ENCODE peak calls at places on chromosomes 16 and 17, in four cellular contexts. O is HepG2, Z is SK-N-SH, W is K562. G is an unnamed sample.

GRCh38 chr16:60929-61878 is 7.6 kb downstream of the SNRNP25 start:
- DNase-seq in W (no peak), Z (no peak), O (no peak), G (no peak)

GRCh38 chr16:87392823-87393679 is 915 bp downstream of the MAP1LC3B start:
- DNase-seq in W (peak), Z (peak), O (no peak), G (peak)

GRCh38 chr17:31122746-31123145 is 28.0 kb downstream of the NF1 start:
- DNase-seq in Z (no peak), O (no peak), W (no peak), G (no peak)

GRCh38 chr16:23519282-23519681 is 9.0 kb upstream of the GGA2 start:
- DNase-seq in Z (no peak), W (peak), O (no peak), G (no peak)

GRCh38 chr17:49935526-49936210 is 33.3 kb upstream of the DLX4 start:
- DNase-seq in W (no peak), Z (no peak), O (no peak), G (no peak)

GRCh38 chr17:81432873-81433451 is 37.7 kb downstream of the BAHCC1 start:
- DNase-seq in W (no peak), O (no peak), Z (no peak), G (no peak)

GRCh38 chr16:50974438-50975036 is 176.5 kb downstream of the SALL1 start:
- DNase-seq in O (no peak), W (no peak), Z (no peak), G (no peak)

GRCh38 chr17:282912-283882 is 69.4 kb downstream of the RPH3AL start:
- DNase-seq in W (no peak), O (no peak), Z (no peak), G (no peak)

GRCh38 chr16:6967796-6968195 is 364.8 kb upstream of the RBFOX1 start:
- DNase-seq in Z (no peak), W (no peak), O (no peak), G (no peak)

GRCh38 chr16:56936950-56937349 is 5.0 kb downstream of the HERPUD1 start:
- DNase-seq in W (no peak), O (no peak), Z (no peak), G (no peak)

GRCh38 chr17:73690581-73691135 is 46.4 kb upstream of the SDK2 start:
- DNase-seq in O (no peak), Z (peak), W (peak), G (peak)

GRCh38 chr17:10087333-10087732 is 111.1 kb downstream of the GAS7 start:
- DNase-seq in Z (no peak), O (no peak), W (no peak), G (no peak)

GRCh38 chr17:10092595-10092994 is 105.8 kb downstream of the GAS7 start:
- DNase-seq in Z (no peak), W (no peak), O (no peak), G (no peak)

GRCh38 chr17:10089221-10089799 is 109.1 kb downstream of the GAS7 start:
- DNase-seq in Z (no peak), W (no peak), O (no peak), G (no peak)

GRCh38 chr17:10091051-10091450 is 107.4 kb downstream of the GAS7 start:
- DNase-seq in W (no peak), O (no peak), Z (no peak), G (no peak)

GRCh38 chr17:10088444-10088843 is 110.0 kb downstream of the GAS7 start:
- DNase-seq in O (no peak), W (no peak), Z (no peak), G (no peak)
- TF ChIP-seq FOXJ3 in O (no peak), W (no peak), Z (no peak), G (no peak)

GRCh38 chr16:17432902-17433576 is 37.7 kb downstream of the XYLT1 start:
- DNase-seq in O (no peak), Z (no peak), W (no peak), G (no peak)
- TF ChIP-seq FOXJ3 in O (no peak), Z (no peak), W (no peak), G (no peak)

DNA sequence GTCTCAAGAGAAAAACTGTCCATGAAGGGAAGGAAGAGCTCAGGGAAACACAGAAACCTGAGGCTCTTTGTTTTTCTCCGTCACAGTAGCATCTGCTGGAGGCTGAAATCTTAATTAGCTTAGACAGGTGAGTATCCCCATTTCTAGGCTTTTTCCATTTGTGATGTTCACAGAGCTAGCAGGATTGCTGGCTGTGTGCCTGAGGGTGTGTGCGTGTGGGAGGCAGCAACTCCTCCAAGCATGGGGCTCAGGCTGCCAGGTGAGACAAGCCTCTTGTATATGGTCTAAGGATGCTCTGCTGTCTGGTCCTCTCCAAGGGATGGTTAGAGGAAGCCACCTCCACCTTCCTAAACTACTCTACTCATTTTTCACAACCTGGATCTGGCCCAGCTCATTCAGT is 569.9 kb downstream of the HS3ST4 start:
- DNase-seq in O (no peak), Z (no peak), W (no peak), G (no peak)
- TF ChIP-seq FOXJ3 in O (no peak), Z (no peak), W (no peak), G (no peak)

GRCh38 chr16:8854298-8854948 is 14.4 kb downstream of the CARHSP1 start:
- DNase-seq in Z (no peak), O (no peak), W (no peak), G (no peak)
- TF ChIP-seq FOXJ3 in Z (no peak), O (no peak), W (no peak), G (no peak)

GRCh38 chr17:45143767-45144198 is 4.5 kb upstream of the HEXIM1 start:
- DNase-seq in Z (peak), O (no peak), W (peak), G (peak)
- TF ChIP-seq FOXJ3 in Z (no peak), O (no peak), W (no peak), G (no peak)

DNA sequence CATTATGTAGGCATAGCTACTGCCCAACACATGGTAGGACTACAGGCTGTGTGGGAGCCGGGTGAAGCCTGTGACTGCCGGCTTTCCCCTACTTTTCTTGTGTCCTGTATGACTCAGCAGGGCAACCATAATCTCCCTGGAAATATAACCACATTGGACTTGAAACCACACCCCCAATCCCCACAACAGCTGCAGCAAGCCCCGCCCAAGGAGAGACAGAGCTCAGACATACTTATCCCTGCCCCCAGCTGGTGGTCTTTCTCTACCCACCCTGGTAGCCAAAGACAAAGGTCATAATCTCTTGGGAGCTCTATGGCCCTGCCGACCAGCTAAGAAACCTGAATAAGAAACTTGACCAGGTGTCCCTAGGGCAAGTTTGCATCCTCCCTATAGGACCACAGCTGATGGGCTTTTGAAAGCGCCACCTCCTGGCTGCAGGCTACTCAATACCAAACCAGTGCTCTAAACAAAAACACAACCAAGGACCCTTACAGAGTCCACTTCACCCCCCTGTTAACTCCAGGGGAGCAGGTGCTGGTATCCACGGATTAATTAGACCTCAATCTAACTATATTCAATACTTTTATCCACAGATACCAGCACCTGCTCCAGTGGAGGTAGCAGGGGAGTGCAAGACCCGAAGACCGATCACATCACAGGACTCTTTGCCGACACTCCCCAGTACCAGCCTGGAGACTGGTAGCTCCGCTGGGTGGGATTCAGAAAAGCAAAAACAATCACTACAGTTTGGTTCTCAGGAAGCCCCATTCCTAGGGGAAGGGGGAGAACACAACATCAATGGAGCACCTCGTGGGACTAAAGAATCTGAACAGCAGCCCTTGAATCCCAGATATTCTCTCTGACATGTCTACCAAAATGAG is 91.2 kb downstream of the IRX5 start:
- DNase-seq in O (peak), W (peak), Z (no peak), G (peak)
- TF ChIP-seq FOXJ3 in O (no peak), W (no peak), Z (no peak), G (no peak)

DNA sequence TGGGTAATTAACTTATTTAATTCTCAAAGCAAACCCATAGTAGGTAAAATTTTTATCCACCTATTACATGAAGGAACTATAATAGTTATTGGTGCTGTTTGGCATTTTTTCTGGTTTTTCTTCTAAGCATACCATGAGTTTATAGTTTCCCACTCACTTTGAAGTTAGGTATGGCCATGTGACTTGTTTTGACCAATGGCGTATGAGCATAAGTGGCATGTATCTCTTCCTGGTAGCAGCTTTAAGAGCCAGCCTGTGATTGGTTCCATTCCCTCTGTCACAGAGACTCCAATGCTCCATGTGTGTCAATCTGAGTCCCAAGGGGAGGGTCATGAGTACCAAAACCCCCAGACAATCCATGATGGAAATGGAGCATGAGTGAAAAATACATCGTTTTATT is 282.9 kb upstream of the N4BP1 start:
- DNase-seq in O (no peak), W (peak), Z (no peak), G (no peak)
- TF ChIP-seq FOXJ3 in O (no peak), W (no peak), Z (no peak), G (no peak)

DNA sequence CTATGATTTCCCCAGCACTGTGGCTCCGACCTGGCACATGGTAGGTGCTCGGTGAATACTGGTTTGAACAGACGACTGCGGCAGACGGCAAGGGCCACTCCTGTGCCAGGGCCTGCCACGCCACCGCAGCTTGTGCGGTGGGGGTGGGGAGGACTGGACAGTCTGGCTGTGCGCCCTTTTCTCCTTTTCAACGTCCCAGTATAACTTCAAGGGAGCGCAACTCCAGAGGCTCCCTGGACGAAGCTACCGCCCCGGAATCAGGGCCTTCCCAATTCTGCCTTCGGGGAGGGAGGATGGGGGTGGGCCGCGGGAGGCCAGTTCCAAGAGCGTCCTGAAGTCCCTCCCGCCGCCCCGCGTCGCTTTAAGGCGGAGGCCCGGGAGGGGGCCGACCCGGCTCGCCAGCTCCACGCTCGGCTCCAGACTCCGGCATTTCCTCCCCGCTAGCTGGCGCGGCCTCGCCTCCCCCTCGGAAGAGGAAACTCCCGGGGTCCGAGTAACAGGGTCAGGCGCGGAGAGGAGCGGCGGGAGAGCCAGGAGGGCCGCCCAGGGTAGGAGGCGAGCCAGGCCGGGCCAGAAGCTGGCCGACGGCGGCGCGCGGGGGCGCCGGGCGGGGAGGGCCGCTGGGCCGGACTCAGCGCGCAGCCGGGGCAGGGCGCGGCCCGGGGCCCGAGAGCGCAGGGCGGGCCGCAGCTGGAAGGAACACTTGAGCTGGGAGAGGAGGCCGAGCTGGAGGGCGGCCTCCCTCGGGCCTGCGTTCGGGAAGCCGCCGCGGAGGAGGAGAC is at the start of gene ITPRIPL2:
- DNase-seq in W (peak), Z (peak), O (peak), G (peak)
- TF ChIP-seq FOXJ3 in W (no peak), Z (no peak), O (peak), G (no peak)

DNA sequence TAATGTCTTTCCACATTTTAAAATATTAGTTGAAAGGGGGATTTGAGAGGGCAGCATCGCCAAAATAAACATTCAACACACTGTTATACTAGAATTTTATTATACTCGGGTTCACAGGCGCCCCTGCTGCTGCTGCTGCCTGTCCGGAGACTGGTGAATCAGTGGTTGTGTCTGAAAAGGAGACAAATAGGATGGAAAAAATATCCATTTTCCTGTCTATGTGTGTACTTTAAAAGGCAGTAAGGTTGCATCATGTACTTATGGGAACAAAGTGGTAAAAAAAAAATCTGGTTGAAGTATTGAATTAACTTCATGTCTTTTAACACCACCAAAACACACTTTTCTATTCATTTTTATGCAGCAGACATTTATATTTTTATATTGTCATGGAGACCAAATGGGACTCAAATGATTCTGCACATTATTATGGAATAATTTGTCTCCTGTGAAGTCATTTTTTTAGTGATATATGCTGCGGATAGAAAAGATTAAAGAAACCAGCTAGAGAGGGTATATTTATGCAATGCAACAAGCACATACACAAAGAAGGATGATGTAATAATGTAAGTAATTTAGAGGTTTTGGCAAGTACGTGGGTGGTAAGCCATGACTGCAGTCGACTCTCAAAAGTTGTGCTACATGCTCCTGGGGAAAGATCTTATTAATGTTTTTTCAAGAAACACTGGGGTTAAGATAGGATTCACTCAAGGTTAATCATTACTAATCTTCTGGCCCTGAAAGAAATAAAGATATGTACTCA is 758.9 kb upstream of the SOX9 start:
- DNase-seq in Z (no peak), W (no peak), O (no peak), G (no peak)
- TF ChIP-seq FOXJ3 in Z (no peak), W (no peak), O (no peak), G (no peak)